ENCODE peak calls at places on chromosome 2, in five cellular contexts. One of them, this sample, is unnamed.

GRCh38 chr2:23243258-23243657 is 141.7 kb upstream of the KLHL29 start:
- DNase-seq in GM23338: no peak
- DNase-seq in SK-N-SH: no peak
- DNase-seq in aorta: no peak
- DNase-seq in heart left ventricle: no peak
- DNase-seq in this sample: no peak

GRCh38 chr2:116952254-116952653 is 862.2 kb upstream of the DDX18 start:
- DNase-seq in GM23338: peak
- DNase-seq in SK-N-SH: peak
- DNase-seq in aorta: no peak
- DNase-seq in heart left ventricle: no peak
- DNase-seq in this sample: peak

GRCh38 chr2:52036036-52036435 is 1004.1 kb upstream of the NRXN1 start:
- DNase-seq in GM23338: no peak
- DNase-seq in SK-N-SH: no peak
- DNase-seq in aorta: no peak
- DNase-seq in heart left ventricle: no peak
- DNase-seq in this sample: no peak

GRCh38 chr2:121450301-121450700 is 80.4 kb upstream of the RNU4ATAC start:
- DNase-seq in GM23338: no peak
- DNase-seq in SK-N-SH: no peak
- DNase-seq in aorta: no peak
- DNase-seq in heart left ventricle: no peak
- DNase-seq in this sample: no peak

GRCh38 chr2:104033399-104033798 is 820.5 kb upstream of the POU3F3 start:
- DNase-seq in GM23338: peak
- DNase-seq in SK-N-SH: no peak
- DNase-seq in aorta: no peak
- DNase-seq in heart left ventricle: no peak
- DNase-seq in this sample: no peak

GRCh38 chr2:221554769-221555510 is 17.2 kb downstream of the EPHA4 start:
- DNase-seq in GM23338: peak
- DNase-seq in SK-N-SH: no peak
- DNase-seq in aorta: no peak
- DNase-seq in heart left ventricle: peak
- DNase-seq in this sample: no peak

GRCh38 chr2:25159947-25160346 is 8.4 kb downstream of the POMC start:
- DNase-seq in GM23338: peak
- DNase-seq in SK-N-SH: peak
- DNase-seq in aorta: peak
- DNase-seq in heart left ventricle: no peak
- DNase-seq in this sample: peak

GRCh38 chr2:3488768-3489448 is 30.4 kb downstream of the ADI1 start:
- DNase-seq in GM23338: peak
- DNase-seq in SK-N-SH: peak
- DNase-seq in aorta: no peak
- DNase-seq in heart left ventricle: peak
- DNase-seq in this sample: no peak

GRCh38 chr2:223815884-223816570 is 21.4 kb downstream of the AP1S3 start:
- DNase-seq in GM23338: no peak
- DNase-seq in SK-N-SH: no peak
- DNase-seq in aorta: no peak
- DNase-seq in heart left ventricle: no peak
- DNase-seq in this sample: no peak

GRCh38 chr2:3305431-3305830 is 72.2 kb downstream of the EIPR1 start:
- DNase-seq in GM23338: no peak
- DNase-seq in SK-N-SH: no peak
- DNase-seq in aorta: peak
- DNase-seq in heart left ventricle: peak
- DNase-seq in this sample: no peak

GRCh38 chr2:112583497-112584133 is 794 bp upstream of the CHCHD5 start:
- DNase-seq in GM23338: no peak
- DNase-seq in SK-N-SH: peak
- DNase-seq in aorta: no peak
- DNase-seq in heart left ventricle: no peak
- DNase-seq in this sample: peak

GRCh38 chr2:152658221-152658620 is 59.0 kb downstream of the PRPF40A start:
- DNase-seq in GM23338: no peak
- DNase-seq in SK-N-SH: no peak
- DNase-seq in aorta: no peak
- DNase-seq in heart left ventricle: no peak
- DNase-seq in this sample: no peak

GRCh38 chr2:224802407-224802806 is 86.2 kb upstream of the CCDC195 start:
- DNase-seq in GM23338: no peak
- DNase-seq in SK-N-SH: no peak
- DNase-seq in aorta: no peak
- DNase-seq in heart left ventricle: no peak
- DNase-seq in this sample: no peak

GRCh38 chr2:174779361-174779928 is 15.2 kb upstream of the CHRNA1 start:
- DNase-seq in GM23338: no peak
- DNase-seq in SK-N-SH: peak
- DNase-seq in aorta: no peak
- DNase-seq in heart left ventricle: no peak
- DNase-seq in this sample: no peak

GRCh38 chr2:207470700-207471070 is 59.1 kb upstream of the CREB1 start:
- DNase-seq in GM23338: no peak
- DNase-seq in SK-N-SH: no peak
- DNase-seq in aorta: no peak
- DNase-seq in heart left ventricle: no peak
- DNase-seq in this sample: no peak

GRCh38 chr2:15942711-15943345 is 2.5 kb downstream of the MYCN start:
- DNase-seq in GM23338: no peak
- DNase-seq in SK-N-SH: no peak
- DNase-seq in aorta: no peak
- DNase-seq in heart left ventricle: no peak
- DNase-seq in this sample: no peak

GRCh38 chr2:163428187-163428586 is 307.6 kb downstream of the FIGN start:
- DNase-seq in GM23338: no peak
- DNase-seq in SK-N-SH: no peak
- DNase-seq in aorta: no peak
- DNase-seq in heart left ventricle: no peak
- DNase-seq in this sample: no peak

GRCh38 chr2:46003912-46004473 is 293.2 kb upstream of the EPAS1 start:
- DNase-seq in GM23338: no peak
- DNase-seq in SK-N-SH: no peak
- DNase-seq in aorta: no peak
- DNase-seq in heart left ventricle: no peak
- DNase-seq in this sample: no peak

GRCh38 chr2:228589115-228589514 is 407.6 kb upstream of the SPHKAP start:
- DNase-seq in GM23338: no peak
- DNase-seq in SK-N-SH: no peak
- DNase-seq in aorta: no peak
- DNase-seq in heart left ventricle: no peak
- DNase-seq in this sample: no peak

GRCh38 chr2:232955856-232956255 is 57.2 kb downstream of the NGEF start:
- DNase-seq in GM23338: no peak
- DNase-seq in SK-N-SH: no peak
- DNase-seq in aorta: no peak
- DNase-seq in heart left ventricle: no peak
- DNase-seq in this sample: no peak
- H3K27ac ChIP-seq in GM23338: no peak
- H3K27ac ChIP-seq in SK-N-SH: no peak
- H3K27ac ChIP-seq in aorta: no peak
- H3K27ac ChIP-seq in heart left ventricle: no peak
- H3K27ac ChIP-seq in this sample: no peak

GRCh38 chr2:40330086-40330485 is 121.8 kb downstream of the SLC8A1 start:
- DNase-seq in GM23338: no peak
- DNase-seq in SK-N-SH: no peak
- DNase-seq in aorta: no peak
- DNase-seq in heart left ventricle: no peak
- DNase-seq in this sample: no peak

GRCh38 chr2:40321224-40321623 is 130.7 kb downstream of the SLC8A1 start:
- DNase-seq in GM23338: no peak
- DNase-seq in SK-N-SH: no peak
- DNase-seq in aorta: no peak
- DNase-seq in heart left ventricle: no peak
- DNase-seq in this sample: no peak

GRCh38 chr2:40329739-40330047 is 122.2 kb downstream of the SLC8A1 start:
- DNase-seq in GM23338: no peak
- DNase-seq in SK-N-SH: no peak
- DNase-seq in aorta: no peak
- DNase-seq in heart left ventricle: no peak
- DNase-seq in this sample: no peak

GRCh38 chr2:40321822-40322221 is 130.1 kb downstream of the SLC8A1 start:
- DNase-seq in GM23338: no peak
- DNase-seq in SK-N-SH: no peak
- DNase-seq in aorta: no peak
- DNase-seq in heart left ventricle: no peak
- DNase-seq in this sample: no peak

GRCh38 chr2:40325111-40325510 is 126.8 kb downstream of the SLC8A1 start:
- DNase-seq in GM23338: no peak
- DNase-seq in SK-N-SH: no peak
- DNase-seq in aorta: no peak
- DNase-seq in heart left ventricle: no peak
- DNase-seq in this sample: no peak
- H3K4me3 ChIP-seq in GM23338: no peak
- H3K4me3 ChIP-seq in SK-N-SH: no peak
- H3K4me3 ChIP-seq in aorta: no peak
- H3K4me3 ChIP-seq in heart left ventricle: no peak
- H3K4me3 ChIP-seq in this sample: no peak

DNA sequence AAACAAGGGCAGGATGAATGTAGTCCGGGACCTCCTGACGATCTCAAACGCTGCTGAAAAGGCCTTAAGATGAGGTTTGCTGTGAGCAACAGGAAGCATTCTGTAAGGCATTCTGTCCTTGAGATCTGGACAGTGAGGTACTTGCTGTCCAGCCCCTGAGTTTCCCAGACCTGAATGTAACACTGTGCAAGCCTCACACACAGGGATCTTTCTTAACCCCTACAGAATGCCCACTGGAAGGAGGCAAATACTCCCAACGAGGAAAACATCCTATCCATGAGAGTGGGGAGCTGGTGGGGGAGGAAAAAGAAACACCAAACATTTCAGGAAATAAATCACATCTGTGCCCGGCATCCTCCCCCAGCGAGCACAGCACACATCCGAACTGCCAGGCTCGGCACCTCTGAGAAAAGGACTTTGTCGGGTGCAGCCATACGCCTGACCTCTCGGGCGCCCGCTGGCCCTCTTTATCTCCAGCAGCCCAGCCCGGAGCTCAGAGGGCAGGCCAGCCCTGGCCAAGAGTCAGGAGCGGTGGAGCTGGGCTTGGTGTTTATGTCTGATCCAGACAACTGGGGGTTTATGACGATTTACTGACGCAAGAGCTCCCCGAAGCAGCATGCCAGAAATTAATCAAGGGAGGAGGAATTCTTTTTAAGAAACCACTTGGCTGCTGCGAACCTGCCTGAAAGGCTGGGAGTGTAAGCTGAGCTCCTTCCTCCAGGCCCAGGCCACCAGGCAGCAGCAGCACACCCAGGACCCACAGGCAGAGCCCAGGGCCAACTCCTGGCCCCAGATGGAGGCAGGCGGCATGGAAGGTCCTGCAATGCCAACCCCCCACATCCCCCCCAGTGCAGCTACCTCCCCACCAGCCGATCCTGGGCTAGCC is 72.3 kb downstream of the HDAC4 start:
- DNase-seq in GM23338: no peak
- DNase-seq in SK-N-SH: peak
- DNase-seq in aorta: peak
- DNase-seq in heart left ventricle: peak
- DNase-seq in this sample: peak
- H3K27ac ChIP-seq in GM23338: peak
- H3K27ac ChIP-seq in SK-N-SH: peak
- H3K27ac ChIP-seq in aorta: peak
- H3K27ac ChIP-seq in heart left ventricle: peak
- H3K27ac ChIP-seq in this sample: no peak

GRCh38 chr2:71721362-71721665 is 268.0 kb downstream of the DYSF start:
- DNase-seq in GM23338: no peak
- DNase-seq in SK-N-SH: no peak
- DNase-seq in aorta: peak
- DNase-seq in heart left ventricle: no peak
- DNase-seq in this sample: no peak

GRCh38 chr2:71721669-71722068 is 268.3 kb downstream of the DYSF start:
- DNase-seq in GM23338: no peak
- DNase-seq in SK-N-SH: no peak
- DNase-seq in aorta: no peak
- DNase-seq in heart left ventricle: no peak
- DNase-seq in this sample: no peak

GRCh38 chr2:71720596-71721361 is 267.4 kb downstream of the DYSF start:
- DNase-seq in GM23338: no peak
- DNase-seq in SK-N-SH: no peak
- DNase-seq in aorta: no peak
- DNase-seq in heart left ventricle: no peak
- DNase-seq in this sample: no peak

GRCh38 chr2:71720283-71720560 is 266.9 kb downstream of the DYSF start:
- DNase-seq in GM23338: no peak
- DNase-seq in SK-N-SH: no peak
- DNase-seq in aorta: no peak
- DNase-seq in heart left ventricle: no peak
- DNase-seq in this sample: no peak

DNA sequence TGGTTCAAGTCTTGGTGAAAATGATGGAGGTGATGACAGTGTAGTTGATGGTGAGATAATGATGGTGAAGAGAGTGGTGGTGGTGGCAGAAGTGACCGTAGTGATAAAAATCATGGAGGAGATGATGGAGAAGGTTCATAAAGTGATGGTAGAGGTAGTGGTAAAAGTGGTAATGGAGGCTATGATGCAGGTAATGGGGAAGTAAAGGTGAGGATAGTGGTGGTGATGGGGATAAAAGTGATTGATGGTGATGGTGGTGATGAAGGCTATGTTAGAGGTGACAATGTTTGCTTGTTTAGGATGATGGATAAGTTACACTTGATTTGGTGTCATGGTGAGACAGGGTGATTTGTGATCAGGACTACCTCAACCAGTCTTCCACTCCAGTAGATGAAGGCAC is 268.9 kb downstream of the DYSF start:
- DNase-seq in GM23338: no peak
- DNase-seq in SK-N-SH: no peak
- DNase-seq in aorta: no peak
- DNase-seq in heart left ventricle: no peak
- DNase-seq in this sample: no peak
- H3K4me3 ChIP-seq in GM23338: no peak
- H3K4me3 ChIP-seq in SK-N-SH: no peak
- H3K4me3 ChIP-seq in aorta: no peak
- H3K4me3 ChIP-seq in heart left ventricle: no peak
- H3K4me3 ChIP-seq in this sample: no peak

GRCh38 chr2:145066795-145067194 is 546.9 kb upstream of the ZEB2 start:
- DNase-seq in GM23338: no peak
- DNase-seq in SK-N-SH: no peak
- DNase-seq in aorta: no peak
- DNase-seq in heart left ventricle: no peak
- DNase-seq in this sample: no peak
- H3K27ac ChIP-seq in GM23338: no peak
- H3K27ac ChIP-seq in SK-N-SH: no peak
- H3K27ac ChIP-seq in aorta: no peak
- H3K27ac ChIP-seq in heart left ventricle: peak
- H3K27ac ChIP-seq in this sample: no peak